ENCODE peak calls at places on chromosome 7, in seven cellular contexts. One of them, this sample, is unnamed. For H3K4me1, the result is how much of the 10 kb centered on the place peaks cover.

GRCh38 chr7:140322759-140323158 is 75.6 kb downstream of the SLC37A3 start:
- DNase-seq in K562: peak
- DNase-seq in H1: no peak
- DNase-seq in GM12878: no peak
- DNase-seq in HCT116: no peak
- DNase-seq in NT2/D1: peak
- DNase-seq in SK-N-SH: no peak
- DNase-seq in this sample: no peak

GRCh38 chr7:105664816-105665525 is 83.7 kb upstream of the EFCAB10 start:
- DNase-seq in NT2/D1: peak
- DNase-seq in K562: peak
- DNase-seq in GM12878: no peak
- DNase-seq in H1: no peak
- DNase-seq in HCT116: peak
- DNase-seq in SK-N-SH: peak
- DNase-seq in this sample: peak

GRCh38 chr7:42691030-42691639 is 220.7 kb downstream of the C7orf25 start:
- DNase-seq in NT2/D1: peak
- DNase-seq in GM12878: no peak
- DNase-seq in HCT116: peak
- DNase-seq in SK-N-SH: peak
- DNase-seq in H1: peak
- DNase-seq in K562: peak
- DNase-seq in this sample: peak

GRCh38 chr7:157228864-157229422 is 90.2 kb downstream of the UBE3C start:
- DNase-seq in SK-N-SH: peak
- DNase-seq in HCT116: no peak
- DNase-seq in K562: peak
- DNase-seq in H1: no peak
- DNase-seq in GM12878: no peak
- DNase-seq in NT2/D1: peak
- DNase-seq in this sample: peak

GRCh38 chr7:517848-518629 is 1.6 kb downstream of the PDGFA start:
- DNase-seq in SK-N-SH: no peak
- DNase-seq in HCT116: no peak
- DNase-seq in K562: no peak
- DNase-seq in NT2/D1: no peak
- DNase-seq in H1: peak
- DNase-seq in GM12878: no peak
- DNase-seq in this sample: no peak

GRCh38 chr7:24508301-24508700 is 65.0 kb upstream of the PALS2 start:
- DNase-seq in HCT116: no peak
- DNase-seq in H1: no peak
- DNase-seq in NT2/D1: no peak
- DNase-seq in SK-N-SH: no peak
- DNase-seq in K562: no peak
- DNase-seq in GM12878: no peak
- DNase-seq in this sample: no peak

GRCh38 chr7:35465791-35466336 is 212.0 kb upstream of the TBX20 start:
- DNase-seq in H1: no peak
- DNase-seq in GM12878: no peak
- DNase-seq in NT2/D1: no peak
- DNase-seq in K562: no peak
- DNase-seq in SK-N-SH: peak
- DNase-seq in HCT116: no peak
- DNase-seq in this sample: no peak

GRCh38 chr7:135933509-135934188 is 43.5 kb downstream of the MTPN start:
- DNase-seq in HCT116: no peak
- DNase-seq in H1: no peak
- DNase-seq in GM12878: no peak
- DNase-seq in NT2/D1: no peak
- DNase-seq in K562: no peak
- DNase-seq in SK-N-SH: no peak
- DNase-seq in this sample: no peak

GRCh38 chr7:101582971-101583370 is 46.1 kb downstream of the MYL10 start:
- DNase-seq in K562: no peak
- DNase-seq in NT2/D1: no peak
- DNase-seq in GM12878: no peak
- DNase-seq in HCT116: no peak
- DNase-seq in H1: no peak
- DNase-seq in SK-N-SH: no peak
- DNase-seq in this sample: no peak

GRCh38 chr7:47044620-47045019 is 537.3 kb downstream of the TNS3 start:
- DNase-seq in GM12878: no peak
- DNase-seq in NT2/D1: no peak
- DNase-seq in H1: no peak
- DNase-seq in SK-N-SH: no peak
- DNase-seq in HCT116: no peak
- DNase-seq in K562: no peak
- DNase-seq in this sample: no peak

GRCh38 chr7:52689912-52690311 is 345.5 kb upstream of the POM121L12 start:
- DNase-seq in HCT116: no peak
- DNase-seq in NT2/D1: no peak
- DNase-seq in SK-N-SH: no peak
- DNase-seq in H1: no peak
- DNase-seq in GM12878: no peak
- DNase-seq in K562: no peak
- DNase-seq in this sample: no peak

GRCh38 chr7:84236398-84236797 is 41.8 kb upstream of the SEMA3A start:
- DNase-seq in GM12878: no peak
- DNase-seq in H1: no peak
- DNase-seq in SK-N-SH: no peak
- DNase-seq in HCT116: no peak
- DNase-seq in NT2/D1: no peak
- DNase-seq in K562: no peak
- DNase-seq in this sample: no peak

GRCh38 chr7:135761751-135762488 is 13.3 kb upstream of the FAM180A start:
- DNase-seq in GM12878: no peak
- DNase-seq in H1: no peak
- DNase-seq in NT2/D1: no peak
- DNase-seq in SK-N-SH: no peak
- DNase-seq in K562: no peak
- DNase-seq in HCT116: no peak
- DNase-seq in this sample: no peak

GRCh38 chr7:120639884-120640283 is 218.1 kb downstream of the TSPAN12 start:
- DNase-seq in SK-N-SH: no peak
- DNase-seq in K562: no peak
- DNase-seq in GM12878: no peak
- DNase-seq in NT2/D1: no peak
- DNase-seq in HCT116: no peak
- DNase-seq in H1: no peak
- DNase-seq in this sample: no peak

GRCh38 chr7:103866919-103867318 is 122.5 kb downstream of the RELN start:
- DNase-seq in K562: no peak
- DNase-seq in HCT116: no peak
- DNase-seq in GM12878: no peak
- DNase-seq in SK-N-SH: no peak
- DNase-seq in NT2/D1: no peak
- DNase-seq in H1: no peak
- DNase-seq in this sample: peak

GRCh38 chr7:44448922-44449321 is 41.5 kb downstream of the NUDCD3 start:
- DNase-seq in HCT116: no peak
- DNase-seq in H1: no peak
- DNase-seq in SK-N-SH: no peak
- DNase-seq in NT2/D1: no peak
- DNase-seq in GM12878: no peak
- DNase-seq in K562: no peak
- DNase-seq in this sample: no peak

GRCh38 chr7:94510582-94511456 is 1.2 kb downstream of the CASD1 start:
- DNase-seq in K562: no peak
- DNase-seq in GM12878: no peak
- DNase-seq in SK-N-SH: peak
- DNase-seq in NT2/D1: no peak
- DNase-seq in H1: no peak
- DNase-seq in HCT116: no peak
- DNase-seq in this sample: peak

DNA sequence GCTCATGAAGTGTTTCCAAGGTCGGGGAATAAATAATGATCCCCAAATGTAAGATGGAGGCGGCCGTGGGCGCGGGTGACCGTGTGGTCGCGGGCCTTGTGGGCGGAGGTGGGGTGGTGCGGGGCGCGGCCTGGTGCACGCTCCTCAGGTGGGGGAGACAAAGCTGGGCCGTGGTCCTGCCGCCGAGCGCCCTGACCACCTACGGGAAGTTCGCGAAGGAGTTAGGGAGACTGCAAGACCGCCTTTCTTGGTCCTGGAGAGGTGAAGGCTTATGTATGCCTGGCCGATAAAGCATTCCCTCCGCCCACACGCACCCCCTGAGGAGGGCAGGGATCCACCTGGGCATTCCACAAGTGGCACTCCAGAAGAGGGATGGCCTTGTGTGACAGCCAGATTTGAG is 1.6 kb downstream of the MTURN start:
- DNase-seq in NT2/D1: no peak
- DNase-seq in HCT116: no peak
- DNase-seq in H1: peak
- DNase-seq in K562: no peak
- DNase-seq in SK-N-SH: no peak
- DNase-seq in GM12878: no peak
- DNase-seq in this sample: no peak
- H3K4me1 ChIP-seq in NT2/D1: under half
- H3K4me1 ChIP-seq in HCT116: under half
- H3K4me1 ChIP-seq in H1: under half
- H3K4me1 ChIP-seq in K562: under half
- H3K4me1 ChIP-seq in SK-N-SH: under half
- H3K4me1 ChIP-seq in GM12878: under half
- H3K4me1 ChIP-seq in this sample: under half

GRCh38 chr7:25854608-25855497 is 297.1 kb upstream of the NFE2L3 start:
- DNase-seq in HCT116: peak
- DNase-seq in K562: peak
- DNase-seq in GM12878: no peak
- DNase-seq in SK-N-SH: peak
- DNase-seq in H1: no peak
- DNase-seq in NT2/D1: peak
- DNase-seq in this sample: peak
- TF ChIP-seq YY1 in HCT116: no peak
- TF ChIP-seq YY1 in K562: no peak
- TF ChIP-seq YY1 in GM12878: no peak
- TF ChIP-seq YY1 in SK-N-SH: no peak
- TF ChIP-seq YY1 in H1: no peak
- TF ChIP-seq YY1 in NT2/D1: no peak
- TF ChIP-seq YY1 in this sample: no peak

DNA sequence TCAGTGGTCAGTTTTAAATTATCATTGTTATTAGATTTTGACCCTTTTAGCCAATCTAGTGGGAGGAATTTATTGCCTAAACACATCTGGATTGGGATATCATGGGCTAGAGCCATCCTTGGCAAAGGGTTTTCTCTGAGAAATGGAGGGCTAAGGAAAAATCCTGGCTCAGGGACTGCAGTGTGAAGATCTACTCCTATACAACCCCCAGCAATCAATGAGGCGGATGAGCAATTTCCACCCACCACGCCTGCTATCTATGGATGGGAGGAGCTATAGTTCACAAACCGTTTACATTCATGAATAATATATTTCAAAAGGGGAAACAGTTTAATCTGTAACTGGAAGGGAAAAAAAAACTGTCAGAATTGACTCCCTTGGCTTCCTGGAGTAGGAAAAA is 2.7 kb downstream of the CAV1 start:
- DNase-seq in K562: no peak
- DNase-seq in NT2/D1: no peak
- DNase-seq in GM12878: no peak
- DNase-seq in SK-N-SH: no peak
- DNase-seq in HCT116: no peak
- DNase-seq in H1: no peak
- DNase-seq in this sample: no peak
- H3K4me1 ChIP-seq in K562: under half
- H3K4me1 ChIP-seq in NT2/D1: under half
- H3K4me1 ChIP-seq in GM12878: under half
- H3K4me1 ChIP-seq in SK-N-SH: under half
- H3K4me1 ChIP-seq in HCT116: under half
- H3K4me1 ChIP-seq in H1: under half
- H3K4me1 ChIP-seq in this sample: under half

GRCh38 chr7:97454636-97455035 is 277.2 kb upstream of the TAC1 start:
- DNase-seq in SK-N-SH: no peak
- DNase-seq in NT2/D1: no peak
- DNase-seq in GM12878: no peak
- DNase-seq in H1: no peak
- DNase-seq in K562: peak
- DNase-seq in HCT116: no peak
- DNase-seq in this sample: no peak
- TF ChIP-seq YY1 in SK-N-SH: no peak
- TF ChIP-seq YY1 in NT2/D1: no peak
- TF ChIP-seq YY1 in GM12878: no peak
- TF ChIP-seq YY1 in H1: no peak
- TF ChIP-seq YY1 in K562: no peak
- TF ChIP-seq YY1 in HCT116: no peak
- TF ChIP-seq YY1 in this sample: no peak

GRCh38 chr7:131007439-131008330 is 273.7 kb upstream of the KLF14 start:
- DNase-seq in K562: peak
- DNase-seq in NT2/D1: peak
- DNase-seq in H1: peak
- DNase-seq in HCT116: peak
- DNase-seq in SK-N-SH: peak
- DNase-seq in GM12878: peak
- DNase-seq in this sample: peak
- H3K4me1 ChIP-seq in K562: under half
- H3K4me1 ChIP-seq in NT2/D1: under half
- H3K4me1 ChIP-seq in H1: under half
- H3K4me1 ChIP-seq in HCT116: half or more
- H3K4me1 ChIP-seq in SK-N-SH: under half
- H3K4me1 ChIP-seq in GM12878: under half
- H3K4me1 ChIP-seq in this sample: under half